ENCODE peak calls at places on chromosomes 4 and X, in nine cellular contexts. M is CD8-positive, alpha-beta T cell; R is glutamatergic neuron; S is Calu3; E is stomach; P is endothelial cell; L is coronary artery; U is A549; I is GM10248. Y is an unnamed sample.

GRCh38 chr4:39706334-39706733 is 8.4 kb downstream of the UBE2K start:
- DNase-seq in R (no peak), U (peak; percentile 60), I (no peak), P (no peak), M (no peak), S (no peak), L (no peak), E (peak; percentile 77), Y (no peak)

GRCh38 chr4:96073446-96073845 is 233.6 kb downstream of the PDHA2 start:
- DNase-seq in M (no peak), U (no peak), R (no peak), E (no peak), S (no peak), L (no peak), P (no peak), I (no peak), Y (no peak)

GRCh38 chr4:134935320-134935719 is 733.7 kb upstream of the PABPC4L start:
- DNase-seq in S (peak; percentile 42), M (no peak), P (peak; percentile 58), U (peak; percentile 13), R (peak; percentile 62), E (peak; percentile 26), L (no peak), I (no peak), Y (no peak)

GRCh38 chr4:150001815-150002214 is 76.4 kb upstream of the DCLK2 start:
- DNase-seq in M (no peak), I (no peak), L (no peak), E (no peak), S (no peak), P (no peak), U (peak; percentile 57), R (no peak), Y (no peak)

GRCh38 chr4:113893546-113893945 is 85.9 kb downstream of the ARSJ start:
- DNase-seq in E (no peak), S (no peak), L (no peak), R (no peak), U (no peak), I (no peak), M (no peak), P (no peak), Y (no peak)

GRCh38 chr4:11165052-11165451 is 263.6 kb downstream of the HS3ST1 start:
- DNase-seq in I (no peak), P (no peak), R (no peak), U (no peak), E (no peak), M (no peak), L (no peak), S (no peak), Y (no peak)

GRCh38 chr4:17567267-17567666 is 9.7 kb upstream of the LAP3 start:
- DNase-seq in R (no peak), E (no peak), P (no peak), I (no peak), S (no peak), M (no peak), L (no peak), U (no peak), Y (no peak)

GRCh38 chrX:41265615-41266014 is 68.3 kb upstream of the DDX3X start:
- DNase-seq in M (peak; percentile 9), S (no peak), E (no peak), P (no peak), U (peak; percentile 67), L (no peak), R (no peak), I (no peak), Y (no peak)

GRCh38 chr4:56828784-56829535 is 7.5 kb upstream of the SPINK2 start:
- DNase-seq in M (no peak), P (no peak), U (no peak), L (no peak), R (no peak), I (no peak), S (no peak), E (no peak), Y (no peak)

GRCh38 chr4:130563185-130563890 is 1467.4 kb downstream of the C4orf33 start:
- DNase-seq in R (peak; percentile 71), U (peak; percentile 70), E (peak; percentile 30), I (no peak), M (no peak), L (no peak), P (peak; percentile 27), S (peak; percentile 70), Y (no peak)

GRCh38 chr4:48854395-48854683 is 23.5 kb downstream of the OCIAD1 start:
- DNase-seq in U (no peak), P (no peak), L (no peak), I (no peak), R (no peak), S (no peak), E (no peak), M (no peak), Y (no peak)

GRCh38 chr4:80390178-80390577 is 54.6 kb downstream of the CFAP299 start:
- DNase-seq in M (no peak), E (no peak), I (no peak), U (no peak), S (no peak), R (no peak), P (no peak), L (no peak), Y (no peak)

GRCh38 chr4:7352486-7352885 is 82.2 kb downstream of the PSAPL1 start:
- DNase-seq in S (no peak), L (no peak), U (no peak), M (no peak), I (no peak), E (no peak), R (no peak), P (no peak), Y (no peak)

GRCh38 chrX:87808576-87809243 is 291.1 kb downstream of the KLHL4 start:
- DNase-seq in M (no peak), S (no peak), L (no peak), E (no peak), P (no peak), R (no peak), I (no peak), U (no peak), Y (no peak)

GRCh38 chrX:95056901-95057300 is 1382.9 kb downstream of the FAM133A start:
- DNase-seq in I (no peak), L (no peak), P (no peak), E (no peak), U (peak; percentile 2), S (no peak), R (no peak), M (no peak), Y (no peak)
- TF ChIP-seq CTCF in I (no peak), L (no peak), P (no peak), E (no peak), U (no peak), S (no peak), R (no peak), M (no peak), Y (no peak)

DNA sequence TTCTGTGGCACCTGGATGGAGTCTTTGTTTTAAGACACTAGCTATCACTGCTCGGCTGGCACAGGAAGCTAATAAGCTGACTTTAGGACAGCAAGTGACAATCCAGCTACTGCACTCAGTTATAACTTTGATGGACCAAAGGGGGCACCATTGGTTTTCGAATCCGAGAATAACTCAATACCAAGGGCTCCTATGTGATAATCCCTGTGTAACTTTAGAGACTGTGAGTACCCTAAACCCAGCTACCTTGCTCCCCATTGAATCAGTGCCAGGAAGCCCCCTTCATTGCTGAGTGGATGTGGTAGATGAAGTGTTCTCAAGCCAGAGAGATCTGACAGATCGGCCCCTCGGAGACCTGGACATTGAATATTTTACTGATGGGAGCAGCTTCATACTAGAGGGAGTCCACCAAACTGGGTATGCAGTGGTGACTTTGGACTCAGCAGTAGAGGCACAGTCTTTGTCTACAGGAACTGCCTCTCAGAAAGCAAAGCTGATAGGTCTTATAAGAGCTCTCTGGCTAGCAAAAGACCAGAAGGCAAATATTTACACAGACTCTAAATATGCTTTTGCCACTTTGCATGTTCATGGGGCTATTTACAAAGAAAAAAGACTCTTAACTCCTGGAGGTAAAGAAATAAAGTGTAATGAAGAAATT is 35.5 kb upstream of the UGT2B7 start:
- DNase-seq in L (no peak), E (no peak), U (peak; percentile 41), I (no peak), S (no peak), P (no peak), M (no peak), R (no peak), Y (no peak)
- TF ChIP-seq CTCF in L (no peak), E (no peak), U (no peak), I (no peak), S (no peak), P (no peak), M (no peak), R (no peak), Y (no peak)

DNA sequence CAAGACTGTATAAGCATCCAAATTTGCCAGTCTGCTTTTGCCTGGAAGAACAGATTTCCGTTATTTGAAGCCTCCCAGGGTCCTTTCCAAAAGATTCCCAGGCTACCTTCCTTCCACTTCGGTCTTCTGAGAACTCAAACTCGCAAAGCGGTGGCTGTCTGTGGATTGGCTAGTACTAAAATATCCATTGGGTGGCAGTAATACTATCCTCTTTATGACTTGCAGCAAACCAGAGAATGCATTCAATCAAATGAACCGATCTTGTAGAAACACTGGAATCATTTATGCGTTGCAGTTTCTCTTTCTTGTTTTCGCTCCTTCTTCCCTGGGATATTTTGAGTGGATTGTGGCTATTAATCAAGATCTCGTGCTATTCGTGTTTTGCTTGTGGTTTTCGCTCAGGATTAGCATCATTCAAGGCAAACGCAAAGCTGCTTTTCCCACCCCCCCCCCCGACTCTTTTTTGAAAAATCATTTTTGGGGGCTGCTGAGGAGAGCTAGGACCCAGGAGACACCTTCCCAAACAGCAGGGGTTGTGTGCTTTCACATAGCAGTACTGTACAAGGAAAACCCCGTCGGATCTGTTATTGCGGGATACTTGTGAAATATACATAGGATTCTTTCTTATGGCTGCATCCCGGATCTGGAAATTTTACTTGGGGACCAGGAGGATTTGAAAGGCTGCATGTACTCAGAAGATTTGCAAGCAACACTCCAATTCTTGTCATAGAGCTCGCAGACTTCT is at the start of gene IL1RAPL1:
- DNase-seq in I (no peak), E (no peak), S (peak; percentile 3), R (no peak), M (no peak), P (no peak), L (no peak), U (peak; percentile 23), Y (no peak)
- TF ChIP-seq CTCF in I (no peak), E (no peak), S (no peak), R (no peak), M (no peak), P (no peak), L (no peak), U (no peak), Y (no peak)

GRCh38 chr4:122796801-122797404 is 29.7 kb upstream of the FGF2 start:
- DNase-seq in I (no peak), P (no peak), M (no peak), E (no peak), S (no peak), U (no peak), R (no peak), L (no peak), Y (no peak)

GRCh38 chr4:122797405-122798094 is 29.1 kb upstream of the FGF2 start:
- DNase-seq in I (no peak), R (no peak), E (no peak), L (no peak), S (no peak), P (no peak), U (no peak), M (no peak), Y (no peak)

GRCh38 chr4:122793811-122794210 is 32.8 kb upstream of the FGF2 start:
- DNase-seq in I (no peak), R (no peak), S (no peak), M (no peak), L (no peak), E (no peak), P (no peak), U (no peak), Y (no peak)

GRCh38 chr4:122798917-122799316 is 27.7 kb upstream of the FGF2 start:
- DNase-seq in P (no peak), M (no peak), I (no peak), L (no peak), U (no peak), E (no peak), S (no peak), R (no peak), Y (no peak)

GRCh38 chr4:122798101-122798500 is 28.5 kb upstream of the FGF2 start:
- DNase-seq in R (no peak), M (no peak), P (no peak), E (no peak), U (peak; percentile 73), S (peak; percentile 16), L (no peak), I (no peak), Y (no peak)
- TF ChIP-seq CTCF in R (no peak), M (no peak), P (no peak), E (no peak), U (no peak), S (no peak), L (no peak), I (no peak), Y (no peak)

Y was measured in GM13977.